ENCODE peak calls at places on chromosomes 2 and 18, in six cellular contexts. One of them, this sample, is unnamed.

GRCh38 chr2:239746847-239747246 is 278.3 kb downstream of the NDUFA10 start:
- DNase-seq in OCI-LY7: no peak
- DNase-seq in activated CD8-positive, alpha-beta memory T cell treated with anti-CD3 and anti-CD28 coated beads for 24 hours: no peak
- DNase-seq in A549: no peak
- DNase-seq in spleen: no peak
- DNase-seq in NCI-H1105: no peak
- DNase-seq in this sample: no peak

GRCh38 chr18:76405761-76406356 is 89.2 kb downstream of the ZNF516 start:
- DNase-seq in OCI-LY7: no peak
- DNase-seq in activated CD8-positive, alpha-beta memory T cell treated with anti-CD3 and anti-CD28 coated beads for 24 hours: peak
- DNase-seq in A549: peak
- DNase-seq in spleen: no peak
- DNase-seq in NCI-H1105: no peak
- DNase-seq in this sample: no peak

GRCh38 chr2:186771395-186771794 is 77.5 kb downstream of the FAM171B start:
- DNase-seq in OCI-LY7: no peak
- DNase-seq in activated CD8-positive, alpha-beta memory T cell treated with anti-CD3 and anti-CD28 coated beads for 24 hours: no peak
- DNase-seq in A549: peak
- DNase-seq in spleen: no peak
- DNase-seq in NCI-H1105: no peak
- DNase-seq in this sample: no peak

GRCh38 chr2:208820289-208820688 is 413.7 kb downstream of the PTH2R start:
- DNase-seq in OCI-LY7: peak
- DNase-seq in activated CD8-positive, alpha-beta memory T cell treated with anti-CD3 and anti-CD28 coated beads for 24 hours: no peak
- DNase-seq in A549: peak
- DNase-seq in spleen: no peak
- DNase-seq in NCI-H1105: peak
- DNase-seq in this sample: no peak

GRCh38 chr2:149456285-149456684 is 125.9 kb downstream of the LYPD6 start:
- DNase-seq in OCI-LY7: no peak
- DNase-seq in activated CD8-positive, alpha-beta memory T cell treated with anti-CD3 and anti-CD28 coated beads for 24 hours: no peak
- DNase-seq in A549: no peak
- DNase-seq in spleen: no peak
- DNase-seq in NCI-H1105: no peak
- DNase-seq in this sample: no peak

GRCh38 chr18:24826605-24827004 is 366.2 kb downstream of the HRH4 start:
- DNase-seq in OCI-LY7: no peak
- DNase-seq in activated CD8-positive, alpha-beta memory T cell treated with anti-CD3 and anti-CD28 coated beads for 24 hours: no peak
- DNase-seq in A549: no peak
- DNase-seq in spleen: no peak
- DNase-seq in NCI-H1105: no peak
- DNase-seq in this sample: no peak

GRCh38 chr18:58993260-58993659 is 128.6 kb downstream of the ZNF532 start:
- DNase-seq in OCI-LY7: no peak
- DNase-seq in activated CD8-positive, alpha-beta memory T cell treated with anti-CD3 and anti-CD28 coated beads for 24 hours: no peak
- DNase-seq in A549: peak
- DNase-seq in spleen: no peak
- DNase-seq in NCI-H1105: no peak
- DNase-seq in this sample: no peak

GRCh38 chr2:105814291-105814940 is 69.7 kb downstream of the NCK2 start:
- DNase-seq in OCI-LY7: no peak
- DNase-seq in activated CD8-positive, alpha-beta memory T cell treated with anti-CD3 and anti-CD28 coated beads for 24 hours: no peak
- DNase-seq in A549: no peak
- DNase-seq in spleen: no peak
- DNase-seq in NCI-H1105: no peak
- DNase-seq in this sample: no peak

GRCh38 chr2:5748941-5749731 is 57.0 kb downstream of the SOX11 start:
- DNase-seq in OCI-LY7: no peak
- DNase-seq in activated CD8-positive, alpha-beta memory T cell treated with anti-CD3 and anti-CD28 coated beads for 24 hours: no peak
- DNase-seq in A549: no peak
- DNase-seq in spleen: no peak
- DNase-seq in NCI-H1105: no peak
- DNase-seq in this sample: no peak

GRCh38 chr2:13114391-13114790 is 397.7 kb downstream of the TRIB2 start:
- DNase-seq in OCI-LY7: no peak
- DNase-seq in activated CD8-positive, alpha-beta memory T cell treated with anti-CD3 and anti-CD28 coated beads for 24 hours: no peak
- DNase-seq in A549: no peak
- DNase-seq in spleen: no peak
- DNase-seq in NCI-H1105: no peak
- DNase-seq in this sample: no peak

GRCh38 chr2:135647836-135648579 is 93.6 kb upstream of the UBXN4 start:
- DNase-seq in OCI-LY7: no peak
- DNase-seq in activated CD8-positive, alpha-beta memory T cell treated with anti-CD3 and anti-CD28 coated beads for 24 hours: no peak
- DNase-seq in A549: no peak
- DNase-seq in spleen: no peak
- DNase-seq in NCI-H1105: no peak
- DNase-seq in this sample: no peak

GRCh38 chr2:173326806-173327205 is 27.9 kb upstream of the CDCA7 start:
- DNase-seq in OCI-LY7: no peak
- DNase-seq in activated CD8-positive, alpha-beta memory T cell treated with anti-CD3 and anti-CD28 coated beads for 24 hours: no peak
- DNase-seq in A549: no peak
- DNase-seq in spleen: no peak
- DNase-seq in NCI-H1105: no peak
- DNase-seq in this sample: no peak

GRCh38 chr18:76494181-76494540 is 881 bp downstream of the ZNF516 start:
- DNase-seq in OCI-LY7: peak
- DNase-seq in activated CD8-positive, alpha-beta memory T cell treated with anti-CD3 and anti-CD28 coated beads for 24 hours: no peak
- DNase-seq in A549: no peak
- DNase-seq in spleen: peak
- DNase-seq in NCI-H1105: peak
- DNase-seq in this sample: no peak

GRCh38 chr2:16682431-16683130 is 16.9 kb upstream of the CYRIA start:
- DNase-seq in OCI-LY7: no peak
- DNase-seq in activated CD8-positive, alpha-beta memory T cell treated with anti-CD3 and anti-CD28 coated beads for 24 hours: no peak
- DNase-seq in A549: no peak
- DNase-seq in spleen: no peak
- DNase-seq in NCI-H1105: no peak
- DNase-seq in this sample: no peak

GRCh38 chr2:120539937-120540718 is 194.2 kb downstream of the INHBB start:
- DNase-seq in OCI-LY7: no peak
- DNase-seq in activated CD8-positive, alpha-beta memory T cell treated with anti-CD3 and anti-CD28 coated beads for 24 hours: no peak
- DNase-seq in A549: peak
- DNase-seq in spleen: no peak
- DNase-seq in NCI-H1105: no peak
- DNase-seq in this sample: peak

GRCh38 chr18:3789525-3789924 is 339.6 kb downstream of the TGIF1 start:
- DNase-seq in OCI-LY7: no peak
- DNase-seq in activated CD8-positive, alpha-beta memory T cell treated with anti-CD3 and anti-CD28 coated beads for 24 hours: no peak
- DNase-seq in A549: no peak
- DNase-seq in spleen: no peak
- DNase-seq in NCI-H1105: no peak
- DNase-seq in this sample: no peak

GRCh38 chr2:37323770-37324535 is 680 bp downstream of the PRKD3 start:
- DNase-seq in OCI-LY7: peak
- DNase-seq in activated CD8-positive, alpha-beta memory T cell treated with anti-CD3 and anti-CD28 coated beads for 24 hours: peak
- DNase-seq in A549: peak
- DNase-seq in spleen: peak
- DNase-seq in NCI-H1105: no peak
- DNase-seq in this sample: no peak

GRCh38 chr2:235444101-235444597 is 49.7 kb upstream of the AGAP1 start:
- DNase-seq in OCI-LY7: no peak
- DNase-seq in activated CD8-positive, alpha-beta memory T cell treated with anti-CD3 and anti-CD28 coated beads for 24 hours: no peak
- DNase-seq in A549: peak
- DNase-seq in spleen: no peak
- DNase-seq in NCI-H1105: no peak
- DNase-seq in this sample: no peak

GRCh38 chr2:207394203-207394741 is 135.5 kb upstream of the CREB1 start:
- DNase-seq in OCI-LY7: no peak
- DNase-seq in activated CD8-positive, alpha-beta memory T cell treated with anti-CD3 and anti-CD28 coated beads for 24 hours: no peak
- DNase-seq in A549: peak
- DNase-seq in spleen: no peak
- DNase-seq in NCI-H1105: no peak
- DNase-seq in this sample: no peak

GRCh38 chr2:102839668-102840388 is 78.0 kb downstream of the TMEM182 start:
- DNase-seq in OCI-LY7: peak
- DNase-seq in activated CD8-positive, alpha-beta memory T cell treated with anti-CD3 and anti-CD28 coated beads for 24 hours: peak
- DNase-seq in A549: peak
- DNase-seq in spleen: no peak
- DNase-seq in NCI-H1105: peak
- DNase-seq in this sample: no peak

This sample was measured in right atrium auricular region.